ENCODE peak calls at places on chromosomes 7 and 10, in ten cellular contexts. One of them, this sample, is unnamed.

GRCh38 chr10:115942106-115942505 is 330.9 kb downstream of the GFRA1 start:
- DNase-seq in CD4-positive, alpha-beta T cell: no peak
- DNase-seq in glutamatergic neuron: no peak
- DNase-seq in psoas muscle: no peak
- DNase-seq in BE2C: no peak
- DNase-seq in GM12865: no peak
- DNase-seq in body of pancreas: no peak
- DNase-seq in brain microvascular endothelial cell: no peak
- DNase-seq in cardiac fibroblast: no peak
- DNase-seq in OCI-LY7: no peak
- DNase-seq in this sample: no peak

GRCh38 chr10:101561068-101561915 is 26.8 kb downstream of the POLL start:
- DNase-seq in CD4-positive, alpha-beta T cell: no peak
- DNase-seq in glutamatergic neuron: no peak
- DNase-seq in psoas muscle: no peak
- DNase-seq in BE2C: no peak
- DNase-seq in GM12865: no peak
- DNase-seq in body of pancreas: no peak
- DNase-seq in brain microvascular endothelial cell: no peak
- DNase-seq in cardiac fibroblast: no peak
- DNase-seq in OCI-LY7: no peak
- DNase-seq in this sample: no peak

GRCh38 chr10:132422931-132423813 is 26.2 kb downstream of the PWWP2B start:
- DNase-seq in CD4-positive, alpha-beta T cell: no peak
- DNase-seq in glutamatergic neuron: no peak
- DNase-seq in psoas muscle: no peak
- DNase-seq in BE2C: no peak
- DNase-seq in GM12865: no peak
- DNase-seq in body of pancreas: no peak
- DNase-seq in brain microvascular endothelial cell: no peak
- DNase-seq in cardiac fibroblast: peak
- DNase-seq in OCI-LY7: peak
- DNase-seq in this sample: no peak

GRCh38 chr10:88234332-88234731 is 348.8 kb downstream of the RNLS start:
- DNase-seq in CD4-positive, alpha-beta T cell: no peak
- DNase-seq in glutamatergic neuron: no peak
- DNase-seq in psoas muscle: no peak
- DNase-seq in BE2C: no peak
- DNase-seq in GM12865: no peak
- DNase-seq in body of pancreas: no peak
- DNase-seq in brain microvascular endothelial cell: no peak
- DNase-seq in cardiac fibroblast: peak
- DNase-seq in OCI-LY7: no peak
- DNase-seq in this sample: no peak

GRCh38 chr10:131213651-131214505 is 97.6 kb downstream of the TCERG1L start:
- DNase-seq in CD4-positive, alpha-beta T cell: no peak
- DNase-seq in glutamatergic neuron: no peak
- DNase-seq in psoas muscle: no peak
- DNase-seq in BE2C: no peak
- DNase-seq in GM12865: no peak
- DNase-seq in body of pancreas: no peak
- DNase-seq in brain microvascular endothelial cell: no peak
- DNase-seq in cardiac fibroblast: no peak
- DNase-seq in OCI-LY7: no peak
- DNase-seq in this sample: no peak

GRCh38 chr7:73606801-73607691 is 17.3 kb downstream of the MLXIPL start:
- DNase-seq in CD4-positive, alpha-beta T cell: peak
- DNase-seq in glutamatergic neuron: peak
- DNase-seq in psoas muscle: peak
- DNase-seq in BE2C: peak
- DNase-seq in GM12865: peak
- DNase-seq in body of pancreas: peak
- DNase-seq in brain microvascular endothelial cell: no peak
- DNase-seq in cardiac fibroblast: peak
- DNase-seq in OCI-LY7: peak
- DNase-seq in this sample: peak

GRCh38 chr7:30452278-30452930 is 26.2 kb downstream of the NOD1 start:
- DNase-seq in CD4-positive, alpha-beta T cell: no peak
- DNase-seq in glutamatergic neuron: no peak
- DNase-seq in psoas muscle: no peak
- DNase-seq in BE2C: no peak
- DNase-seq in GM12865: no peak
- DNase-seq in body of pancreas: no peak
- DNase-seq in brain microvascular endothelial cell: no peak
- DNase-seq in cardiac fibroblast: no peak
- DNase-seq in OCI-LY7: no peak
- DNase-seq in this sample: no peak

GRCh38 chr7:100708395-100708794 is 2.5 kb downstream of the POP7 start:
- DNase-seq in CD4-positive, alpha-beta T cell: no peak
- DNase-seq in glutamatergic neuron: no peak
- DNase-seq in psoas muscle: no peak
- DNase-seq in BE2C: no peak
- DNase-seq in GM12865: no peak
- DNase-seq in body of pancreas: no peak
- DNase-seq in brain microvascular endothelial cell: no peak
- DNase-seq in cardiac fibroblast: no peak
- DNase-seq in OCI-LY7: no peak
- DNase-seq in this sample: no peak

GRCh38 chr7:157500171-157500960 is 163.6 kb downstream of the DNAJB6 start:
- DNase-seq in CD4-positive, alpha-beta T cell: no peak
- DNase-seq in glutamatergic neuron: no peak
- DNase-seq in psoas muscle: no peak
- DNase-seq in BE2C: no peak
- DNase-seq in GM12865: no peak
- DNase-seq in body of pancreas: no peak
- DNase-seq in brain microvascular endothelial cell: no peak
- DNase-seq in cardiac fibroblast: no peak
- DNase-seq in OCI-LY7: no peak
- DNase-seq in this sample: no peak

GRCh38 chr10:94083662-94084323 is 90.1 kb downstream of the PLCE1 start:
- DNase-seq in CD4-positive, alpha-beta T cell: no peak
- DNase-seq in glutamatergic neuron: no peak
- DNase-seq in psoas muscle: no peak
- DNase-seq in BE2C: no peak
- DNase-seq in GM12865: no peak
- DNase-seq in body of pancreas: no peak
- DNase-seq in brain microvascular endothelial cell: no peak
- DNase-seq in cardiac fibroblast: no peak
- DNase-seq in OCI-LY7: no peak
- DNase-seq in this sample: no peak
- TF ChIP-seq CTCF in CD4-positive, alpha-beta T cell: no peak
- TF ChIP-seq CTCF in glutamatergic neuron: no peak
- TF ChIP-seq CTCF in psoas muscle: no peak
- TF ChIP-seq CTCF in BE2C: no peak
- TF ChIP-seq CTCF in GM12865: no peak
- TF ChIP-seq CTCF in body of pancreas: no peak
- TF ChIP-seq CTCF in brain microvascular endothelial cell: no peak
- TF ChIP-seq CTCF in cardiac fibroblast: no peak
- TF ChIP-seq CTCF in OCI-LY7: no peak
- TF ChIP-seq CTCF in this sample: no peak

DNA sequence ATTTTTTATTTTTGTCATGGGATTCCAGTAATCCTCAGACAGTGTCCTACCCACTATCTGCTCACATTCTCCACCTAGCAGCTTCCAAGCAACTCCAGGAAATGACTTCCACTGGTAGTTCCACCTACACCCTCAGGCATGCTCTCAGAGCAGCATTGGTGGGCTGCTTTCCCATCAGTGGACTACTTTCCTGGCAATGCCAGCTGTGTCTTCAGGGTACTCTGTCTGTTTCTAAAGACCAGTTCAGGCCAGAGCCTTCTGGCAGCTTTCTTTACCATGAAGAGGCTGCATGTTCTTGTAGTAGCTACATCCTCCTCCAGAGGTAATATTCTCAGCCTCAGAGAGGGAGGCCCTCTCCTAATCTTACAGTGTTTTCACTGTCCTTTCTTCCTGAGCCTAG is 243.9 kb downstream of the HGF start:
- DNase-seq in CD4-positive, alpha-beta T cell: no peak
- DNase-seq in glutamatergic neuron: no peak
- DNase-seq in psoas muscle: no peak
- DNase-seq in BE2C: no peak
- DNase-seq in GM12865: no peak
- DNase-seq in body of pancreas: no peak
- DNase-seq in brain microvascular endothelial cell: no peak
- DNase-seq in cardiac fibroblast: peak
- DNase-seq in OCI-LY7: no peak
- DNase-seq in this sample: no peak
- TF ChIP-seq CTCF in CD4-positive, alpha-beta T cell: no peak
- TF ChIP-seq CTCF in glutamatergic neuron: no peak
- TF ChIP-seq CTCF in psoas muscle: no peak
- TF ChIP-seq CTCF in BE2C: no peak
- TF ChIP-seq CTCF in GM12865: no peak
- TF ChIP-seq CTCF in body of pancreas: no peak
- TF ChIP-seq CTCF in brain microvascular endothelial cell: no peak
- TF ChIP-seq CTCF in cardiac fibroblast: no peak
- TF ChIP-seq CTCF in OCI-LY7: no peak
- TF ChIP-seq CTCF in this sample: no peak

GRCh38 chr7:151013356-151013727 is 11.0 kb downstream of the ATG9B start:
- DNase-seq in CD4-positive, alpha-beta T cell: no peak
- DNase-seq in glutamatergic neuron: no peak
- DNase-seq in psoas muscle: no peak
- DNase-seq in BE2C: no peak
- DNase-seq in GM12865: no peak
- DNase-seq in body of pancreas: no peak
- DNase-seq in brain microvascular endothelial cell: no peak
- DNase-seq in cardiac fibroblast: no peak
- DNase-seq in OCI-LY7: no peak
- DNase-seq in this sample: no peak

GRCh38 chr7:151012031-151012692 is 12.1 kb downstream of the ATG9B start:
- DNase-seq in CD4-positive, alpha-beta T cell: no peak
- DNase-seq in glutamatergic neuron: no peak
- DNase-seq in psoas muscle: no peak
- DNase-seq in BE2C: no peak
- DNase-seq in GM12865: no peak
- DNase-seq in body of pancreas: no peak
- DNase-seq in brain microvascular endothelial cell: no peak
- DNase-seq in cardiac fibroblast: no peak
- DNase-seq in OCI-LY7: no peak
- DNase-seq in this sample: no peak

GRCh38 chr7:151011097-151011409 is 13.2 kb downstream of the ATG9B start:
- DNase-seq in CD4-positive, alpha-beta T cell: no peak
- DNase-seq in glutamatergic neuron: no peak
- DNase-seq in psoas muscle: no peak
- DNase-seq in BE2C: no peak
- DNase-seq in GM12865: no peak
- DNase-seq in body of pancreas: no peak
- DNase-seq in brain microvascular endothelial cell: no peak
- DNase-seq in cardiac fibroblast: no peak
- DNase-seq in OCI-LY7: no peak
- DNase-seq in this sample: no peak

GRCh38 chr7:151013728-151014497 is 10.4 kb downstream of the ATG9B start:
- DNase-seq in CD4-positive, alpha-beta T cell: peak
- DNase-seq in glutamatergic neuron: peak
- DNase-seq in psoas muscle: peak
- DNase-seq in BE2C: peak
- DNase-seq in GM12865: peak
- DNase-seq in body of pancreas: peak
- DNase-seq in brain microvascular endothelial cell: peak
- DNase-seq in cardiac fibroblast: peak
- DNase-seq in OCI-LY7: no peak
- DNase-seq in this sample: peak

GRCh38 chr7:151012921-151013347 is 11.4 kb downstream of the ATG9B start:
- DNase-seq in CD4-positive, alpha-beta T cell: no peak
- DNase-seq in glutamatergic neuron: peak
- DNase-seq in psoas muscle: no peak
- DNase-seq in BE2C: peak
- DNase-seq in GM12865: no peak
- DNase-seq in body of pancreas: peak
- DNase-seq in brain microvascular endothelial cell: peak
- DNase-seq in cardiac fibroblast: peak
- DNase-seq in OCI-LY7: no peak
- DNase-seq in this sample: no peak
- TF ChIP-seq CTCF in CD4-positive, alpha-beta T cell: peak
- TF ChIP-seq CTCF in glutamatergic neuron: peak
- TF ChIP-seq CTCF in psoas muscle: peak
- TF ChIP-seq CTCF in BE2C: peak
- TF ChIP-seq CTCF in GM12865: peak
- TF ChIP-seq CTCF in body of pancreas: peak
- TF ChIP-seq CTCF in brain microvascular endothelial cell: peak
- TF ChIP-seq CTCF in cardiac fibroblast: peak
- TF ChIP-seq CTCF in OCI-LY7: peak
- TF ChIP-seq CTCF in this sample: peak

GRCh38 chr10:98389398-98389797 is 25.6 kb downstream of the PYROXD2 start:
- DNase-seq in CD4-positive, alpha-beta T cell: no peak
- DNase-seq in glutamatergic neuron: no peak
- DNase-seq in psoas muscle: no peak
- DNase-seq in BE2C: no peak
- DNase-seq in GM12865: no peak
- DNase-seq in body of pancreas: no peak
- DNase-seq in brain microvascular endothelial cell: no peak
- DNase-seq in cardiac fibroblast: no peak
- DNase-seq in OCI-LY7: no peak
- DNase-seq in this sample: no peak

GRCh38 chr10:98391065-98391464 is 23.9 kb downstream of the PYROXD2 start:
- DNase-seq in CD4-positive, alpha-beta T cell: no peak
- DNase-seq in glutamatergic neuron: no peak
- DNase-seq in psoas muscle: no peak
- DNase-seq in BE2C: no peak
- DNase-seq in GM12865: peak
- DNase-seq in body of pancreas: no peak
- DNase-seq in brain microvascular endothelial cell: no peak
- DNase-seq in cardiac fibroblast: no peak
- DNase-seq in OCI-LY7: no peak
- DNase-seq in this sample: peak

GRCh38 chr10:98390406-98390805 is 24.6 kb downstream of the PYROXD2 start:
- DNase-seq in CD4-positive, alpha-beta T cell: no peak
- DNase-seq in glutamatergic neuron: no peak
- DNase-seq in psoas muscle: no peak
- DNase-seq in BE2C: no peak
- DNase-seq in GM12865: no peak
- DNase-seq in body of pancreas: no peak
- DNase-seq in brain microvascular endothelial cell: no peak
- DNase-seq in cardiac fibroblast: no peak
- DNase-seq in OCI-LY7: no peak
- DNase-seq in this sample: no peak

GRCh38 chr10:98391578-98391991 is 23.4 kb downstream of the PYROXD2 start:
- DNase-seq in CD4-positive, alpha-beta T cell: no peak
- DNase-seq in glutamatergic neuron: no peak
- DNase-seq in psoas muscle: peak
- DNase-seq in BE2C: no peak
- DNase-seq in GM12865: peak
- DNase-seq in body of pancreas: peak
- DNase-seq in brain microvascular endothelial cell: no peak
- DNase-seq in cardiac fibroblast: peak
- DNase-seq in OCI-LY7: peak
- DNase-seq in this sample: peak

DNA sequence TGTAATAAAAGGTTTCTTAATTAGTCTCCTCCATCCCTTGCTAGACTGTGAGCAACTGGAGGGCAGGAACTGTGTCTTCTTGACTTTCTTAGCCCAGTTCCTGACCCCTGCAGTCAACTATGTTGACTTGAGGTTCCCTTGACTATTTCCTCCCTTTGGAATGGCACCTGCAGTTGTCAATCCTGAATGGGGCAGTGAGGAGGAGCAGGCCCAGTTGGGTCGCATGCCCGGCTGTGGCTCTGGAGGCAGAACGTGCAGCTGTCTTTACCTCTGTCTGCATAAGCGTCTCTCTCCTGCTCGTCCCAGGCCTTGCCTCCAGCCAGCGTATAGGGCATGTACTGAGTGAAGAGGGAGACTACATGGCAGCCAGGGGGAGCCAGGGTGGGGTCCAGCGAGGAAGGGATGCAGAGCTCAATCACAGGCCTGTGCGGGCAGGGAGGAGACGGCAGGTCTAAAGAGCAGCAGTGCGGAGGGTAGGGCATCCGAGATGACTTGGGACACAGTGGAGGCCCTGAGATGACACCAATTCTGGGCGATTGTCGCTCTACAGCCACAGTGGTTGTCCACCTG is 26.8 kb downstream of the PYROXD2 start:
- DNase-seq in CD4-positive, alpha-beta T cell: no peak
- DNase-seq in glutamatergic neuron: peak
- DNase-seq in psoas muscle: no peak
- DNase-seq in BE2C: no peak
- DNase-seq in GM12865: no peak
- DNase-seq in body of pancreas: no peak
- DNase-seq in brain microvascular endothelial cell: no peak
- DNase-seq in cardiac fibroblast: no peak
- DNase-seq in OCI-LY7: no peak
- DNase-seq in this sample: no peak
- TF ChIP-seq CTCF in CD4-positive, alpha-beta T cell: no peak
- TF ChIP-seq CTCF in glutamatergic neuron: no peak
- TF ChIP-seq CTCF in psoas muscle: no peak
- TF ChIP-seq CTCF in BE2C: no peak
- TF ChIP-seq CTCF in GM12865: no peak
- TF ChIP-seq CTCF in body of pancreas: no peak
- TF ChIP-seq CTCF in brain microvascular endothelial cell: peak
- TF ChIP-seq CTCF in cardiac fibroblast: no peak
- TF ChIP-seq CTCF in OCI-LY7: no peak
- TF ChIP-seq CTCF in this sample: no peak

This sample was measured in activated CD8-positive, alpha-beta T cell treated with anti-CD3 and anti-CD28 coated beads for 36 hours.